ENCODE peak calls at places on chromosomes 12 and 14, in seven cellular contexts. C is stimulated activated CD4-positive, alpha-beta T cell treated with anti-CD3 and anti-CD28 coated beads, Interleukin-4, amount 100 ng/mL, for 48 hours; I is AG08395; Z is hippocampal formation; U is activated gamma-delta T cell treated with anti-CD3 and anti-CD28 coated beads, Interleukin-2, amount 50 U/mL, for 16 hours; W is posterior vena cava; V is activated effector memory CD4-positive, alpha-beta T cell treated with Interleukin-2 at 50 U/mL for 16 hours. E is an unnamed sample.

GRCh38 chr12:21828111-21828775 is 53.7 kb upstream of the KCNJ8 start:
- DNase-seq in V (no peak), U (no peak), I (no peak), C (no peak), W (no peak), Z (no peak), E (no peak)

GRCh38 chr12:123602651-123603195 is 824 bp downstream of the DDX55 start:
- DNase-seq in Z (no peak), U (no peak), C (no peak), V (no peak), I (no peak), W (no peak), E (peak; percentile 40)

GRCh38 chr14:105582639-105583038 is 56.3 kb downstream of the TMEM121 start:
- DNase-seq in U (no peak), Z (no peak), C (no peak), V (no peak), I (no peak), W (no peak), E (no peak)

GRCh38 chr14:52949711-52950409 is 990 bp downstream of the FERMT2 start:
- DNase-seq in W (no peak), I (peak; percentile 57), Z (no peak), U (no peak), V (no peak), C (no peak), E (peak; percentile 52)

GRCh38 chr12:51326762-51327439 is 2.9 kb upstream of the BIN2 start:
- DNase-seq in C (no peak), Z (peak; percentile 25), V (no peak), U (no peak), I (peak; percentile 55), W (no peak), E (peak; percentile 88)

GRCh38 chr12:126083931-126084330 is 1018.7 kb downstream of the AACS start:
- DNase-seq in U (no peak), W (no peak), C (no peak), I (no peak), Z (no peak), V (no peak), E (no peak)

GRCh38 chr14:20676072-20676471 is 8.3 kb upstream of the RNASE4 start:
- DNase-seq in Z (no peak), V (no peak), U (no peak), C (no peak), I (no peak), W (no peak), E (no peak)

GRCh38 chr12:6266431-6267006 is 44.0 kb upstream of the PLEKHG6 start:
- DNase-seq in W (peak; percentile 38), U (no peak), V (no peak), I (no peak), Z (no peak), C (no peak), E (no peak)

E was measured in amniotic epithelial cell.